ENCODE peak calls at places on chromosomes 13 and 19, in seven cellular contexts. One of them, this sample, is unnamed. For H3K36me3, the result is how much of the 10 kb centered on the place peaks cover.

GRCh38 chr19:18526316-18526715 is 4.4 kb upstream of the ELL start:
- DNase-seq in pancreas: no peak
- DNase-seq in heart right ventricle: no peak
- DNase-seq in ascending aorta: no peak
- DNase-seq in neural progenitor cell: no peak
- DNase-seq in small intestine: no peak
- DNase-seq in CD4-positive, alpha-beta memory T cell: no peak
- DNase-seq in this sample: no peak

GRCh38 chr13:47306991-47307390 is 410.1 kb upstream of the HTR2A start:
- DNase-seq in pancreas: no peak
- DNase-seq in heart right ventricle: no peak
- DNase-seq in ascending aorta: no peak
- DNase-seq in neural progenitor cell: no peak
- DNase-seq in small intestine: no peak
- DNase-seq in CD4-positive, alpha-beta memory T cell: no peak
- DNase-seq in this sample: peak

GRCh38 chr13:93080587-93080986 is 146.0 kb upstream of the GPC6 start:
- DNase-seq in pancreas: no peak
- DNase-seq in heart right ventricle: no peak
- DNase-seq in ascending aorta: no peak
- DNase-seq in neural progenitor cell: no peak
- DNase-seq in small intestine: no peak
- DNase-seq in CD4-positive, alpha-beta memory T cell: no peak
- DNase-seq in this sample: no peak

GRCh38 chr13:78820541-78820940 is 161.6 kb upstream of the OBI1 start:
- DNase-seq in pancreas: no peak
- DNase-seq in heart right ventricle: no peak
- DNase-seq in ascending aorta: no peak
- DNase-seq in neural progenitor cell: peak
- DNase-seq in small intestine: no peak
- DNase-seq in CD4-positive, alpha-beta memory T cell: no peak
- DNase-seq in this sample: no peak

GRCh38 chr13:19713186-19713965 is 69.4 kb downstream of the PSPC1 start:
- DNase-seq in pancreas: no peak
- DNase-seq in heart right ventricle: no peak
- DNase-seq in ascending aorta: no peak
- DNase-seq in neural progenitor cell: no peak
- DNase-seq in small intestine: no peak
- DNase-seq in CD4-positive, alpha-beta memory T cell: no peak
- DNase-seq in this sample: no peak

GRCh38 chr13:66657165-66657895 is 572.8 kb downstream of the PCDH9 start:
- DNase-seq in pancreas: peak
- DNase-seq in heart right ventricle: peak
- DNase-seq in ascending aorta: no peak
- DNase-seq in neural progenitor cell: peak
- DNase-seq in small intestine: peak
- DNase-seq in CD4-positive, alpha-beta memory T cell: no peak
- DNase-seq in this sample: no peak

GRCh38 chr19:39351537-39352037 is 9.4 kb downstream of the SAMD4B start:
- DNase-seq in pancreas: no peak
- DNase-seq in heart right ventricle: no peak
- DNase-seq in ascending aorta: no peak
- DNase-seq in neural progenitor cell: no peak
- DNase-seq in small intestine: no peak
- DNase-seq in CD4-positive, alpha-beta memory T cell: no peak
- DNase-seq in this sample: no peak

GRCh38 chr19:5661483-5661882 is 18.8 kb downstream of the MICOS13 start:
- DNase-seq in pancreas: peak
- DNase-seq in heart right ventricle: no peak
- DNase-seq in ascending aorta: no peak
- DNase-seq in neural progenitor cell: no peak
- DNase-seq in small intestine: no peak
- DNase-seq in CD4-positive, alpha-beta memory T cell: no peak
- DNase-seq in this sample: no peak

GRCh38 chr13:27270594-27271520 is at the start of gene RASL11A:
- DNase-seq in pancreas: peak
- DNase-seq in heart right ventricle: peak
- DNase-seq in ascending aorta: peak
- DNase-seq in neural progenitor cell: peak
- DNase-seq in small intestine: peak
- DNase-seq in CD4-positive, alpha-beta memory T cell: peak
- DNase-seq in this sample: peak

GRCh38 chr13:39406688-39407087 is 196.3 kb downstream of the LHFPL6 start:
- DNase-seq in pancreas: no peak
- DNase-seq in heart right ventricle: no peak
- DNase-seq in ascending aorta: no peak
- DNase-seq in neural progenitor cell: no peak
- DNase-seq in small intestine: no peak
- DNase-seq in CD4-positive, alpha-beta memory T cell: no peak
- DNase-seq in this sample: no peak

GRCh38 chr19:17172624-17173345 is 42.4 kb upstream of the USE1 start:
- DNase-seq in pancreas: no peak
- DNase-seq in heart right ventricle: no peak
- DNase-seq in ascending aorta: no peak
- DNase-seq in neural progenitor cell: no peak
- DNase-seq in small intestine: no peak
- DNase-seq in CD4-positive, alpha-beta memory T cell: no peak
- DNase-seq in this sample: peak

GRCh38 chr19:3981373-3981735 is 3.9 kb downstream of the EEF2 start:
- DNase-seq in pancreas: no peak
- DNase-seq in heart right ventricle: no peak
- DNase-seq in ascending aorta: no peak
- DNase-seq in neural progenitor cell: no peak
- DNase-seq in small intestine: no peak
- DNase-seq in CD4-positive, alpha-beta memory T cell: no peak
- DNase-seq in this sample: no peak

GRCh38 chr13:112118451-112119064 is 51.6 kb downstream of the SOX1 start:
- DNase-seq in pancreas: no peak
- DNase-seq in heart right ventricle: no peak
- DNase-seq in ascending aorta: no peak
- DNase-seq in neural progenitor cell: no peak
- DNase-seq in small intestine: no peak
- DNase-seq in CD4-positive, alpha-beta memory T cell: no peak
- DNase-seq in this sample: no peak

GRCh38 chr13:103788061-103788652 is 721.9 kb upstream of the SLC10A2 start:
- DNase-seq in pancreas: no peak
- DNase-seq in heart right ventricle: peak
- DNase-seq in ascending aorta: no peak
- DNase-seq in neural progenitor cell: no peak
- DNase-seq in small intestine: no peak
- DNase-seq in CD4-positive, alpha-beta memory T cell: no peak
- DNase-seq in this sample: no peak
- H3K36me3 ChIP-seq in pancreas: under half
- H3K36me3 ChIP-seq in heart right ventricle: under half
- H3K36me3 ChIP-seq in ascending aorta: under half
- H3K36me3 ChIP-seq in neural progenitor cell: under half
- H3K36me3 ChIP-seq in small intestine: under half
- H3K36me3 ChIP-seq in CD4-positive, alpha-beta memory T cell: under half
- H3K36me3 ChIP-seq in this sample: under half

DNA sequence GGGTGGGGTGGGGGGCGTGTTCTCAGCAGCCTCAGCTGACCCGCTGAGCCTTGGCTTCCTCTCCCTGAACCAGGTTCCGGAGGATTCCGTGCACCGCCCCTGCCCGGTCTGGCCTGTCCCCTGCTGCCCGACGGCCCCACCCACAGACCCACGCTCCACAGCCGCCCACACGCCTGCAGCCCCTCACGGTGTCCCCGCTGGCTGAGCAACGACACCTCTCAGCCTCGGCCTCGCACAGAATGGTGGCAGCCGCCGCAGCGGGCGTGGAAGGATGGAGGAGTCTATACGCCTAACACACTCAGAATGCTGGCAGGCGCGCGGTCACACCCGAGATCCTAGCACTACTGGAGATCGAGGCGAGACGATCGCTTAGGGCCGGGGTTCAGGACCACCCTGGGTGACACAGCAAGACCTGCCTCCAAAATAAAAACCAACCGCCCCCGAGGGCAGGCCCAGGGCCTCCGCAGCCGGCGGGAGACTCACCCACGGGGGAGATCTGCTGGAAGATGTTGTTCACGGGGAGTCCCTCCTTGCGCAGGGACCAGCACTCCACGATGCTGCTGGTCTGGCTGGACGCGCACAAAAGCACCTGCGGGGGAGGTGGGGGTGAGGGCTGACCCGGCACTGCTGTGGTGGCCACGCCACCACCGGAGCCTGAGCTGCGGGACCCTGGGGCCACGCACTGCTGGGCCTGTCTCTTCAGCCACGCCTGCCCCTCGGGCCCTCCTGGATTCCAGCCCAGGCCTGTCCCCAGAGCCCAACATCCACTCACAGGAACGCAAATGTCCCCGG is 8.4 kb downstream of the MED16 start:
- DNase-seq in pancreas: no peak
- DNase-seq in heart right ventricle: no peak
- DNase-seq in ascending aorta: no peak
- DNase-seq in neural progenitor cell: no peak
- DNase-seq in small intestine: no peak
- DNase-seq in CD4-positive, alpha-beta memory T cell: no peak
- DNase-seq in this sample: no peak
- H3K36me3 ChIP-seq in pancreas: under half
- H3K36me3 ChIP-seq in heart right ventricle: under half
- H3K36me3 ChIP-seq in ascending aorta: half or more
- H3K36me3 ChIP-seq in neural progenitor cell: under half
- H3K36me3 ChIP-seq in small intestine: under half
- H3K36me3 ChIP-seq in CD4-positive, alpha-beta memory T cell: under half
- H3K36me3 ChIP-seq in this sample: under half

GRCh38 chr13:77176350-77176749 is 149.4 kb upstream of the FBXL3 start:
- DNase-seq in pancreas: no peak
- DNase-seq in heart right ventricle: no peak
- DNase-seq in ascending aorta: no peak
- DNase-seq in neural progenitor cell: no peak
- DNase-seq in small intestine: no peak
- DNase-seq in CD4-positive, alpha-beta memory T cell: no peak
- DNase-seq in this sample: no peak
- H3K36me3 ChIP-seq in pancreas: under half
- H3K36me3 ChIP-seq in heart right ventricle: under half
- H3K36me3 ChIP-seq in ascending aorta: half or more
- H3K36me3 ChIP-seq in neural progenitor cell: under half
- H3K36me3 ChIP-seq in small intestine: under half
- H3K36me3 ChIP-seq in CD4-positive, alpha-beta memory T cell: half or more
- H3K36me3 ChIP-seq in this sample: under half

DNA sequence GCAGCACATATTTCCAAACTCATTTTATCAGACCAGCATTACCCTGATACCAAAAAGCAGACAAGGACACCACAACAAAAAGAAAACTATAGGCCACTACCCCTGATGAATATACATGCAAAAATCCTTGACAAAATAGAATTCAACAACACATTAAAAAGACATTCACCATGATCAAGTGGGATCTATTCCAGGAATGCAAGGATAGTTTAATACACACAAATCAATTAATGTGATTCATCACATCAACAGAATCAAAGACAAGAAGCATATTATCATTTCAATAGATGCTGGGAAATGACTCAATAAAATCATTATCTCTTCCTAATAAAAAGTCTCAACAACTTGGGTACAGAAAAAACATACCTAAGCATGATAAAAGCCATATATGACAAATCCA is 11.2 kb downstream of the ZNF347 start:
- DNase-seq in pancreas: no peak
- DNase-seq in heart right ventricle: no peak
- DNase-seq in ascending aorta: no peak
- DNase-seq in neural progenitor cell: no peak
- DNase-seq in small intestine: no peak
- DNase-seq in CD4-positive, alpha-beta memory T cell: no peak
- DNase-seq in this sample: no peak
- H3K36me3 ChIP-seq in pancreas: under half
- H3K36me3 ChIP-seq in heart right ventricle: under half
- H3K36me3 ChIP-seq in ascending aorta: half or more
- H3K36me3 ChIP-seq in neural progenitor cell: under half
- H3K36me3 ChIP-seq in small intestine: under half
- H3K36me3 ChIP-seq in CD4-positive, alpha-beta memory T cell: under half
- H3K36me3 ChIP-seq in this sample: under half

DNA sequence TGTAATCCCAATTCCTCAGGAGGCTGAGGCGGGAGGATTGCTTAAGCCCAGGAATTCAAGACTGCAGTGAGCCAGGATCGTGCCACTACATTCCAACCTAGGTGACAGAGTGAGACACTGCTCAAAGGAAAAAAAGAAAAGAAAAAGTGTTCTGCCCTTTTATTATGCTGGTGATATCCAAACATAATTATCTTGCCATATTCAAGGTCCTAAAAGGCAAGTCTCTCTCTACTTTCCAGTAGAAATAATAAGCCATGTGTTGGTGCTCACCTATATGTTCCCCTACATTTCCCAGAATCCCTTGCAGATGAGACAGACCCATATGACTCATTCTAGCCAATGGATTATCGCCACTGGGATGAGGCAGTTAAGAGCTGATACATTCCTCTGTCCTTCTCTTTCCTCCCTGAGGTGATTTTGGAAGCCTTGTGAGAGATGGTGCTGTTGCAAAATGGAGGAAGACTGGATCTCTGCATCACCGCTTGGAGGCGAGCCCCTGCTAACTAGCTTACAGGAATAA is 58.3 kb upstream of the MRI1 start:
- DNase-seq in pancreas: no peak
- DNase-seq in heart right ventricle: no peak
- DNase-seq in ascending aorta: no peak
- DNase-seq in neural progenitor cell: no peak
- DNase-seq in small intestine: no peak
- DNase-seq in CD4-positive, alpha-beta memory T cell: no peak
- DNase-seq in this sample: no peak
- H3K36me3 ChIP-seq in pancreas: under half
- H3K36me3 ChIP-seq in heart right ventricle: under half
- H3K36me3 ChIP-seq in ascending aorta: under half
- H3K36me3 ChIP-seq in neural progenitor cell: under half
- H3K36me3 ChIP-seq in small intestine: under half
- H3K36me3 ChIP-seq in CD4-positive, alpha-beta memory T cell: under half
- H3K36me3 ChIP-seq in this sample: under half

GRCh38 chr19:55225415-55225958 is 3.1 kb downstream of the TMEM86B start:
- DNase-seq in pancreas: no peak
- DNase-seq in heart right ventricle: no peak
- DNase-seq in ascending aorta: no peak
- DNase-seq in neural progenitor cell: no peak
- DNase-seq in small intestine: no peak
- DNase-seq in CD4-positive, alpha-beta memory T cell: no peak
- DNase-seq in this sample: no peak
- H3K36me3 ChIP-seq in pancreas: under half
- H3K36me3 ChIP-seq in heart right ventricle: under half
- H3K36me3 ChIP-seq in ascending aorta: under half
- H3K36me3 ChIP-seq in neural progenitor cell: under half
- H3K36me3 ChIP-seq in small intestine: under half
- H3K36me3 ChIP-seq in CD4-positive, alpha-beta memory T cell: under half
- H3K36me3 ChIP-seq in this sample: under half

GRCh38 chr13:101977475-101977874 is 424.4 kb downstream of the FGF14 start:
- DNase-seq in pancreas: no peak
- DNase-seq in heart right ventricle: no peak
- DNase-seq in ascending aorta: no peak
- DNase-seq in neural progenitor cell: no peak
- DNase-seq in small intestine: no peak
- DNase-seq in CD4-positive, alpha-beta memory T cell: no peak
- DNase-seq in this sample: no peak

GRCh38 chr13:101985321-101985720 is 416.5 kb downstream of the FGF14 start:
- DNase-seq in pancreas: no peak
- DNase-seq in heart right ventricle: no peak
- DNase-seq in ascending aorta: no peak
- DNase-seq in neural progenitor cell: no peak
- DNase-seq in small intestine: no peak
- DNase-seq in CD4-positive, alpha-beta memory T cell: no peak
- DNase-seq in this sample: no peak

GRCh38 chr13:101978546-101979315 is 423.1 kb downstream of the FGF14 start:
- DNase-seq in pancreas: no peak
- DNase-seq in heart right ventricle: peak
- DNase-seq in ascending aorta: no peak
- DNase-seq in neural progenitor cell: no peak
- DNase-seq in small intestine: no peak
- DNase-seq in CD4-positive, alpha-beta memory T cell: no peak
- DNase-seq in this sample: no peak

GRCh38 chr13:101982903-101983302 is 418.9 kb downstream of the FGF14 start:
- DNase-seq in pancreas: no peak
- DNase-seq in heart right ventricle: no peak
- DNase-seq in ascending aorta: no peak
- DNase-seq in neural progenitor cell: no peak
- DNase-seq in small intestine: no peak
- DNase-seq in CD4-positive, alpha-beta memory T cell: no peak
- DNase-seq in this sample: no peak

GRCh38 chr13:101979825-101980224 is 422.0 kb downstream of the FGF14 start:
- DNase-seq in pancreas: no peak
- DNase-seq in heart right ventricle: no peak
- DNase-seq in ascending aorta: no peak
- DNase-seq in neural progenitor cell: no peak
- DNase-seq in small intestine: no peak
- DNase-seq in CD4-positive, alpha-beta memory T cell: no peak
- DNase-seq in this sample: peak
- H3K36me3 ChIP-seq in pancreas: under half
- H3K36me3 ChIP-seq in heart right ventricle: under half
- H3K36me3 ChIP-seq in ascending aorta: under half
- H3K36me3 ChIP-seq in neural progenitor cell: under half
- H3K36me3 ChIP-seq in small intestine: under half
- H3K36me3 ChIP-seq in CD4-positive, alpha-beta memory T cell: under half
- H3K36me3 ChIP-seq in this sample: under half

This sample was measured in Caco-2.